ENCODE peak calls at places on chromosomes 5 and 9, in five cellular contexts. One of them, this sample, is unnamed.

GRCh38 chr5:92019376-92019990 is 636.4 kb upstream of the ARRDC3 start:
- DNase-seq in right cardiac atrium: no peak
- DNase-seq in OCI-LY7: no peak
- DNase-seq in ascending aorta: no peak
- DNase-seq in left lung: no peak
- DNase-seq in this sample: no peak

GRCh38 chr9:136232964-136233363 is 12.6 kb downstream of the QSOX2 start:
- DNase-seq in right cardiac atrium: peak; percentile 3
- DNase-seq in left lung: peak; percentile 18
- DNase-seq in ascending aorta: no peak
- DNase-seq in OCI-LY7: no peak
- DNase-seq in this sample: no peak

GRCh38 chr5:154829181-154829588 is 21.2 kb downstream of the FAXDC2 start:
- DNase-seq in right cardiac atrium: no peak
- DNase-seq in ascending aorta: no peak
- DNase-seq in OCI-LY7: no peak
- DNase-seq in left lung: no peak
- DNase-seq in this sample: no peak

GRCh38 chr5:119752921-119753886 is 123.8 kb downstream of the FAM170A start:
- DNase-seq in right cardiac atrium: no peak
- DNase-seq in left lung: peak; percentile 17
- DNase-seq in ascending aorta: no peak
- DNase-seq in OCI-LY7: no peak
- DNase-seq in this sample: no peak

GRCh38 chr9:35071814-35072460 is 488 bp downstream of the VCP start:
- DNase-seq in ascending aorta: peak; percentile 93
- DNase-seq in right cardiac atrium: peak; percentile 94
- DNase-seq in OCI-LY7: peak; percentile 87
- DNase-seq in left lung: peak; percentile 96
- DNase-seq in this sample: peak; percentile 94

GRCh38 chr5:126594676-126595485 is at the start of gene ALDH7A1:
- DNase-seq in OCI-LY7: no peak
- DNase-seq in ascending aorta: peak; percentile 93
- DNase-seq in right cardiac atrium: peak; percentile 97
- DNase-seq in left lung: peak; percentile 92
- DNase-seq in this sample: peak; percentile 88

GRCh38 chr5:147483961-147484707 is 25.7 kb downstream of the DPYSL3 start:
- DNase-seq in right cardiac atrium: peak; percentile 85
- DNase-seq in left lung: no peak
- DNase-seq in OCI-LY7: no peak
- DNase-seq in ascending aorta: peak; percentile 85
- DNase-seq in this sample: no peak

GRCh38 chr5:91132552-91132951 is 250.6 kb downstream of the ARRDC3 start:
- DNase-seq in right cardiac atrium: no peak
- DNase-seq in ascending aorta: no peak
- DNase-seq in OCI-LY7: no peak
- DNase-seq in left lung: no peak
- DNase-seq in this sample: no peak

GRCh38 chr5:14406554-14406849 is 175.1 kb upstream of the OTULINL start:
- DNase-seq in ascending aorta: no peak
- DNase-seq in left lung: no peak
- DNase-seq in OCI-LY7: no peak
- DNase-seq in right cardiac atrium: no peak
- DNase-seq in this sample: no peak

GRCh38 chr5:125549322-125549871 is 803.0 kb upstream of the ZNF608 start:
- DNase-seq in OCI-LY7: no peak
- DNase-seq in left lung: no peak
- DNase-seq in ascending aorta: no peak
- DNase-seq in right cardiac atrium: no peak
- DNase-seq in this sample: no peak

GRCh38 chr5:109328626-109329025 is 81.1 kb downstream of the PJA2 start:
- DNase-seq in left lung: no peak
- DNase-seq in right cardiac atrium: no peak
- DNase-seq in ascending aorta: no peak
- DNase-seq in OCI-LY7: no peak
- DNase-seq in this sample: no peak

GRCh38 chr5:42949348-42950090 is 90.6 kb downstream of the ANXA2R start:
- DNase-seq in right cardiac atrium: peak; percentile 80
- DNase-seq in ascending aorta: peak; percentile 82
- DNase-seq in left lung: peak; percentile 86
- DNase-seq in OCI-LY7: peak; percentile 54
- DNase-seq in this sample: peak; percentile 82

GRCh38 chr9:109806506-109807115 is 26.6 kb downstream of the PALM2AKAP2 start:
- DNase-seq in OCI-LY7: no peak
- DNase-seq in left lung: no peak
- DNase-seq in right cardiac atrium: no peak
- DNase-seq in ascending aorta: peak; percentile 71
- DNase-seq in this sample: no peak

GRCh38 chr9:130824079-130824478 is 11.0 kb upstream of the ABL1 start:
- DNase-seq in ascending aorta: no peak
- DNase-seq in left lung: no peak
- DNase-seq in right cardiac atrium: no peak
- DNase-seq in OCI-LY7: no peak
- DNase-seq in this sample: no peak

GRCh38 chr9:133488686-133489252 is 9.9 kb upstream of the SLC2A6 start:
- DNase-seq in OCI-LY7: no peak
- DNase-seq in right cardiac atrium: peak; percentile 30
- DNase-seq in ascending aorta: no peak
- DNase-seq in left lung: peak; percentile 54
- DNase-seq in this sample: peak; percentile 32

GRCh38 chr9:4389003-4389402 is 89.1 kb upstream of the GLIS3 start:
- DNase-seq in OCI-LY7: no peak
- DNase-seq in right cardiac atrium: no peak
- DNase-seq in ascending aorta: no peak
- DNase-seq in left lung: no peak
- DNase-seq in this sample: no peak

GRCh38 chr5:88143693-88144218 is 124.9 kb downstream of the TMEM161B start:
- DNase-seq in right cardiac atrium: no peak
- DNase-seq in ascending aorta: no peak
- DNase-seq in OCI-LY7: no peak
- DNase-seq in left lung: no peak
- DNase-seq in this sample: peak; percentile 35

GRCh38 chr9:92668746-92669526 is 995 bp downstream of the IPPK start:
- DNase-seq in right cardiac atrium: peak; percentile 79
- DNase-seq in ascending aorta: no peak
- DNase-seq in OCI-LY7: peak; percentile 27
- DNase-seq in left lung: no peak
- DNase-seq in this sample: no peak

GRCh38 chr9:105672711-105673234 is 10.5 kb downstream of the TAL2 start:
- DNase-seq in left lung: no peak
- DNase-seq in OCI-LY7: peak; percentile 71
- DNase-seq in right cardiac atrium: no peak
- DNase-seq in ascending aorta: no peak
- DNase-seq in this sample: no peak

GRCh38 chr9:131992906-131993657 is 86.6 kb downstream of the MED27 start:
- DNase-seq in ascending aorta: no peak
- DNase-seq in left lung: no peak
- DNase-seq in OCI-LY7: no peak
- DNase-seq in right cardiac atrium: no peak
- DNase-seq in this sample: no peak

GRCh38 chr5:141040093-141040762 is 10.9 kb upstream of the PCDHB1 start:
- DNase-seq in ascending aorta: no peak
- DNase-seq in left lung: peak; percentile 83
- DNase-seq in right cardiac atrium: peak; percentile 55
- DNase-seq in OCI-LY7: no peak
- DNase-seq in this sample: peak; percentile 65

GRCh38 chr9:133754187-133754586 is 16.0 kb upstream of the SARDH start:
- DNase-seq in ascending aorta: no peak
- DNase-seq in right cardiac atrium: no peak
- DNase-seq in left lung: no peak
- DNase-seq in OCI-LY7: no peak
- DNase-seq in this sample: no peak

GRCh38 chr9:107733530-107733907 is 243.9 kb upstream of the KLF4 start:
- DNase-seq in right cardiac atrium: peak; percentile 72
- DNase-seq in OCI-LY7: no peak
- DNase-seq in ascending aorta: peak; percentile 78
- DNase-seq in left lung: no peak
- DNase-seq in this sample: no peak

GRCh38 chr5:58153255-58153654 is 306.6 kb downstream of the PLK2 start:
- DNase-seq in left lung: no peak
- DNase-seq in right cardiac atrium: no peak
- DNase-seq in ascending aorta: no peak
- DNase-seq in OCI-LY7: no peak
- DNase-seq in this sample: no peak

GRCh38 chr5:77204967-77205366 is 5.5 kb upstream of the PDE8B start:
- DNase-seq in OCI-LY7: no peak
- DNase-seq in right cardiac atrium: no peak
- DNase-seq in ascending aorta: no peak
- DNase-seq in left lung: no peak
- DNase-seq in this sample: no peak

GRCh38 chr5:122492675-122493074 is 180.6 kb downstream of the SNCAIP start:
- DNase-seq in OCI-LY7: peak; percentile 6
- DNase-seq in ascending aorta: no peak
- DNase-seq in right cardiac atrium: no peak
- DNase-seq in left lung: no peak
- DNase-seq in this sample: no peak

GRCh38 chr9:122281368-122281767 is 16.7 kb downstream of the MRRF start:
- DNase-seq in OCI-LY7: no peak
- DNase-seq in left lung: no peak
- DNase-seq in ascending aorta: no peak
- DNase-seq in right cardiac atrium: no peak
- DNase-seq in this sample: no peak

GRCh38 chr9:76650692-76651091 is 113.5 kb upstream of the PCA3 start:
- DNase-seq in left lung: no peak
- DNase-seq in OCI-LY7: no peak
- DNase-seq in ascending aorta: no peak
- DNase-seq in right cardiac atrium: no peak
- DNase-seq in this sample: no peak
- H3K4me3 ChIP-seq in left lung: no peak overlapping the region
- H3K4me3 ChIP-seq in OCI-LY7: no peak overlapping the region
- H3K4me3 ChIP-seq in ascending aorta: peak overlapping the region; percentile 35
- H3K4me3 ChIP-seq in right cardiac atrium: no peak overlapping the region
- H3K4me3 ChIP-seq in this sample: peak overlapping the region; percentile 42

GRCh38 chr5:171920765-171921391 is 85.6 kb downstream of the FBXW11 start:
- DNase-seq in ascending aorta: no peak
- DNase-seq in left lung: no peak
- DNase-seq in OCI-LY7: no peak
- DNase-seq in right cardiac atrium: no peak
- DNase-seq in this sample: no peak
- H3K4me3 ChIP-seq in ascending aorta: no peak overlapping the region
- H3K4me3 ChIP-seq in left lung: no peak overlapping the region
- H3K4me3 ChIP-seq in OCI-LY7: no peak overlapping the region
- H3K4me3 ChIP-seq in right cardiac atrium: no peak overlapping the region
- H3K4me3 ChIP-seq in this sample: no peak overlapping the region

DNA sequence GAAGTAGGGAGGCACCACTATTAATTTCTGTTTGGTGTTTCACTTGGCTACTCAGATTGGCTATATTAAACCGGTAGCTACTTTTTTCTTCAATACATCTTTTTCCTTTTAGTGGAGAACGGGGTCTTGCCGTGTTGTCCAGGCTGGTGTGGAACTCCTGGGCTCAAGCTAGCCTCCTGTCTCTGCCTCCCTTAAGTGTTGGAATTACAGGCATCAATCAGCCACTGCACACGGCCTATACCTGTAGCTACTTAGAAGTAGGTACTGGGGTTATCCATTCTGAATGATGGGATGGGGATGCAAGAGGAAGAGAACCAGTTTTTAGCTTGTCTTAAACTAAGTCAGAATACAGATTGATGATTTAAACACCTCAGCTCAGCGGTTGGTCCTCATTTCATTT is 1.7 kb downstream of the UBE2D2 start:
- DNase-seq in right cardiac atrium: no peak
- DNase-seq in OCI-LY7: no peak
- DNase-seq in ascending aorta: no peak
- DNase-seq in left lung: no peak
- DNase-seq in this sample: no peak
- H3K4me3 ChIP-seq in right cardiac atrium: peak overlapping the region; percentile 86
- H3K4me3 ChIP-seq in OCI-LY7: peak overlapping the region; percentile 82
- H3K4me3 ChIP-seq in ascending aorta: peak overlapping the region; percentile 86
- H3K4me3 ChIP-seq in left lung: peak overlapping the region; percentile 77
- H3K4me3 ChIP-seq in this sample: peak overlapping the region; percentile 85

GRCh38 chr9:95385521-95385920 is 68.0 kb upstream of the FANCC start:
- DNase-seq in OCI-LY7: no peak
- DNase-seq in left lung: no peak
- DNase-seq in ascending aorta: no peak
- DNase-seq in right cardiac atrium: no peak
- DNase-seq in this sample: no peak
- H3K4me3 ChIP-seq in OCI-LY7: no peak overlapping the region
- H3K4me3 ChIP-seq in left lung: no peak overlapping the region
- H3K4me3 ChIP-seq in ascending aorta: no peak overlapping the region
- H3K4me3 ChIP-seq in right cardiac atrium: no peak overlapping the region
- H3K4me3 ChIP-seq in this sample: no peak overlapping the region

DNA sequence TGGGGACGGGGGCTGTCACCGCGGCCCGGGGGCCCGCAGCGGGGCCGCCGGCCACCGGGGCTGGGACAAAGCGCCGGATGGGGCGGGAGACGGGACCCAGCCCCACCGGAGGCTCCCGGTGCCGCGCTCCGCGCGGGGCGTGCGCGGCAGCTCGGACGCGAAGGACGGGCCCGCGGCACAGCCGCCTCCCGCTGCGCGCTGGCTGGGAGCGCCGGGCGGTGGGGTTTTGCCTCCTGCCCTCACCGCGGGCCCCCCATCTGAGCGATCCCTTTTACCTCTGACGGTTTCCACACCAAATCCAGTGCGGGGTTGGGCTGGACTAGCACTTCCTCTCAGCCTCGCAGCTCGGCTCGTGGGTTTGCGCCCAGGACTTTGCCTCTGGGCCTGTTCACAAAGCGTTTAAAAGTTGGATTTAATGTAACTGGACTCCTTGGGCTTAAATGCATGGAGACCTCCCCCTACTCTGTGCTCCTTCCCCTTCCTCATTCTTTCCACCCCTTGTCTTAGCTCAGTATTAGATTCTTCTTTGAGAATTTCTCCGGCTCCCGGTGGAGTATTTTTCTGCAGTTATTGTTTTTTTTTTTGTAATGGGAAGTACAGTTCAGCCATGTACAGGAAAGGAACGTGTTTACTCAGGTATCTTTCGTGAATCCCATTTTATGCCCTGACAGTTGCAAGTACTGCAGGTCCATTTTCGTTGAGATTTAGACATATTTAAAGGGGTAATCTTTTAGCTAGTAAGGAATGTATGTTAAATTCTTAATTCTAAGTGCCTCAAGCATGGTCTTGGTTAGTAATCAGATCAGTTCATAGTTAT is 691 bp downstream of the FCHO2 start:
- DNase-seq in OCI-LY7: peak; percentile 56
- DNase-seq in ascending aorta: peak; percentile 72
- DNase-seq in right cardiac atrium: peak; percentile 82
- DNase-seq in left lung: peak; percentile 86
- DNase-seq in this sample: peak; percentile 82
- H3K4me3 ChIP-seq in OCI-LY7: peak overlapping the region; percentile 77
- H3K4me3 ChIP-seq in ascending aorta: peak overlapping the region; percentile 83
- H3K4me3 ChIP-seq in right cardiac atrium: peak overlapping the region; percentile 79
- H3K4me3 ChIP-seq in left lung: peak overlapping the region; percentile 86
- H3K4me3 ChIP-seq in this sample: peak overlapping the region; percentile 76

DNA sequence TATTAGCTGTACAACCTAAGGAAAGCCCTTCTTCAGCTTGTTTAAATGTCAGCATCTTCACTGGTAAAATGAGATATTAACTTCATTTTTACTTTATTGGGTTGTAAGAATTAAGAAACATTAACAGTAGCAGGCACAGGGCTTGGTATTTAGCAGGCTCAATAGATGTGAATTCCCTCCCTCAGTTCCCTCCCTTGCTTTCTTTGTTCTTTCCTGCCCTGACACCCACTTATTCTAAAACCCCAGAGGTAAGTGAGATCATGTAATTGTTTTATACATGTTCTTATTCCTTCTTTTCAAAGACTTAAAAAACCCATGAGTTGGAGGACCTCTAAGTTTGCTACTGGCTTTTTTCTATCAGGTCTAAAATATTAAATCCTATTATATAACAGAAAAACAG is 73.3 kb upstream of the IFNK start:
- DNase-seq in left lung: no peak
- DNase-seq in right cardiac atrium: no peak
- DNase-seq in OCI-LY7: no peak
- DNase-seq in ascending aorta: no peak
- DNase-seq in this sample: no peak
- H3K4me3 ChIP-seq in left lung: no peak overlapping the region
- H3K4me3 ChIP-seq in right cardiac atrium: no peak overlapping the region
- H3K4me3 ChIP-seq in OCI-LY7: no peak overlapping the region
- H3K4me3 ChIP-seq in ascending aorta: no peak overlapping the region
- H3K4me3 ChIP-seq in this sample: no peak overlapping the region